ENCODE peak calls at places on chromosomes 7 and 10, in six cellular contexts. One of them, this sample, is unnamed.

GRCh38 chr10:117471344-117471874 is 71.1 kb upstream of the EMX2 start:
- DNase-seq in K562: no peak
- DNase-seq in SK-N-SH: no peak
- DNase-seq in H1: no peak
- DNase-seq in HepG2: no peak
- DNase-seq in GM12892: no peak
- DNase-seq in this sample: no peak

GRCh38 chr10:79284158-79284871 is 63.0 kb upstream of the PPIF start:
- DNase-seq in SK-N-SH: no peak
- DNase-seq in HepG2: no peak
- DNase-seq in K562: no peak
- DNase-seq in H1: no peak
- DNase-seq in GM12892: no peak
- DNase-seq in this sample: no peak

GRCh38 chr7:1065263-1066260 is 21.2 kb downstream of the GPR146 start:
- DNase-seq in K562: peak
- DNase-seq in HepG2: peak
- DNase-seq in H1: peak
- DNase-seq in SK-N-SH: peak
- DNase-seq in GM12892: peak
- DNase-seq in this sample: peak

GRCh38 chr10:4303045-4303444 is 518.0 kb upstream of the KLF6 start:
- DNase-seq in GM12892: no peak
- DNase-seq in K562: no peak
- DNase-seq in H1: no peak
- DNase-seq in HepG2: no peak
- DNase-seq in SK-N-SH: no peak
- DNase-seq in this sample: no peak

GRCh38 chr7:381211-382117 is 91.5 kb downstream of the FOXL3 start:
- DNase-seq in H1: no peak
- DNase-seq in K562: no peak
- DNase-seq in SK-N-SH: no peak
- DNase-seq in HepG2: no peak
- DNase-seq in GM12892: no peak
- DNase-seq in this sample: peak

GRCh38 chr10:88297103-88297502 is 286.0 kb downstream of the RNLS start:
- DNase-seq in HepG2: no peak
- DNase-seq in H1: no peak
- DNase-seq in SK-N-SH: no peak
- DNase-seq in GM12892: no peak
- DNase-seq in K562: no peak
- DNase-seq in this sample: no peak

GRCh38 chr10:128337860-128338378 is 211.7 kb upstream of the MKI67 start:
- DNase-seq in SK-N-SH: no peak
- DNase-seq in HepG2: no peak
- DNase-seq in K562: no peak
- DNase-seq in H1: no peak
- DNase-seq in GM12892: no peak
- DNase-seq in this sample: no peak

GRCh38 chr7:27351137-27351536 is 108.5 kb downstream of the EVX1 start:
- DNase-seq in GM12892: no peak
- DNase-seq in K562: no peak
- DNase-seq in HepG2: no peak
- DNase-seq in H1: no peak
- DNase-seq in SK-N-SH: no peak
- DNase-seq in this sample: no peak

GRCh38 chr7:10860516-10860915 is 113.2 kb upstream of the PHF14 start:
- DNase-seq in GM12892: no peak
- DNase-seq in K562: no peak
- DNase-seq in SK-N-SH: no peak
- DNase-seq in HepG2: no peak
- DNase-seq in H1: no peak
- DNase-seq in this sample: no peak

GRCh38 chr7:138705122-138705521 is 4.0 kb upstream of the SVOPL start:
- DNase-seq in HepG2: no peak
- DNase-seq in H1: no peak
- DNase-seq in SK-N-SH: no peak
- DNase-seq in K562: no peak
- DNase-seq in GM12892: no peak
- DNase-seq in this sample: no peak

GRCh38 chr7:158121441-158122045 is 466.1 kb downstream of the PTPRN2 start:
- DNase-seq in SK-N-SH: no peak
- DNase-seq in HepG2: no peak
- DNase-seq in GM12892: no peak
- DNase-seq in H1: no peak
- DNase-seq in K562: no peak
- DNase-seq in this sample: no peak

GRCh38 chr10:87511526-87511925 is 6.8 kb downstream of the MINPP1 start:
- DNase-seq in H1: no peak
- DNase-seq in K562: no peak
- DNase-seq in SK-N-SH: no peak
- DNase-seq in HepG2: no peak
- DNase-seq in GM12892: no peak
- DNase-seq in this sample: no peak

GRCh38 chr7:66542528-66543373 is 85.9 kb upstream of the KCTD7 start:
- DNase-seq in K562: no peak
- DNase-seq in H1: no peak
- DNase-seq in GM12892: no peak
- DNase-seq in HepG2: no peak
- DNase-seq in SK-N-SH: peak
- DNase-seq in this sample: no peak

GRCh38 chr7:26429168-26429567 is 137.5 kb downstream of the SNX10 start:
- DNase-seq in HepG2: no peak
- DNase-seq in SK-N-SH: no peak
- DNase-seq in H1: no peak
- DNase-seq in GM12892: no peak
- DNase-seq in K562: no peak
- DNase-seq in this sample: no peak

GRCh38 chr10:116952729-116953128 is 52.3 kb downstream of the SHTN1 start:
- DNase-seq in K562: no peak
- DNase-seq in HepG2: no peak
- DNase-seq in SK-N-SH: no peak
- DNase-seq in H1: no peak
- DNase-seq in GM12892: no peak
- DNase-seq in this sample: no peak

GRCh38 chr7:66617295-66617694 is 11.4 kb upstream of the KCTD7 start:
- DNase-seq in K562: no peak
- DNase-seq in SK-N-SH: no peak
- DNase-seq in HepG2: no peak
- DNase-seq in GM12892: no peak
- DNase-seq in H1: no peak
- DNase-seq in this sample: no peak

GRCh38 chr7:140638311-140638791 is 2.3 kb downstream of the DENND2A start:
- DNase-seq in SK-N-SH: no peak
- DNase-seq in HepG2: no peak
- DNase-seq in GM12892: no peak
- DNase-seq in H1: peak
- DNase-seq in K562: no peak
- DNase-seq in this sample: no peak

GRCh38 chr7:140641532-140642191 is 1.0 kb upstream of the DENND2A start:
- DNase-seq in H1: no peak
- DNase-seq in K562: no peak
- DNase-seq in GM12892: no peak
- DNase-seq in HepG2: no peak
- DNase-seq in SK-N-SH: no peak
- DNase-seq in this sample: no peak

GRCh38 chr7:140640060-140640611 is 477 bp downstream of the DENND2A start:
- DNase-seq in K562: no peak
- DNase-seq in SK-N-SH: peak
- DNase-seq in HepG2: no peak
- DNase-seq in H1: peak
- DNase-seq in GM12892: peak
- DNase-seq in this sample: peak

GRCh38 chr7:140640727-140641531 is at the start of gene DENND2A:
- DNase-seq in GM12892: peak
- DNase-seq in K562: peak
- DNase-seq in SK-N-SH: peak
- DNase-seq in HepG2: no peak
- DNase-seq in H1: peak
- DNase-seq in this sample: peak

GRCh38 chr7:140639366-140640053 is 1.1 kb downstream of the DENND2A start:
- DNase-seq in HepG2: no peak
- DNase-seq in SK-N-SH: peak
- DNase-seq in K562: no peak
- DNase-seq in GM12892: no peak
- DNase-seq in H1: no peak
- DNase-seq in this sample: no peak
- TF ChIP-seq TAF1 in HepG2: no peak
- TF ChIP-seq TAF1 in SK-N-SH: no peak
- TF ChIP-seq TAF1 in K562: no peak
- TF ChIP-seq TAF1 in GM12892: no peak
- TF ChIP-seq TAF1 in H1: no peak
- TF ChIP-seq TAF1 in this sample: no peak

GRCh38 chr10:30091136-30091535 is 31.8 kb upstream of the JCAD start:
- DNase-seq in GM12892: no peak
- DNase-seq in K562: no peak
- DNase-seq in SK-N-SH: no peak
- DNase-seq in HepG2: no peak
- DNase-seq in H1: no peak
- DNase-seq in this sample: no peak

GRCh38 chr10:30093303-30093967 is 34.0 kb upstream of the JCAD start:
- DNase-seq in SK-N-SH: no peak
- DNase-seq in H1: no peak
- DNase-seq in HepG2: peak
- DNase-seq in K562: no peak
- DNase-seq in GM12892: no peak
- DNase-seq in this sample: no peak

GRCh38 chr10:30094601-30095000 is 35.2 kb upstream of the JCAD start:
- DNase-seq in H1: no peak
- DNase-seq in SK-N-SH: no peak
- DNase-seq in GM12892: no peak
- DNase-seq in HepG2: no peak
- DNase-seq in K562: no peak
- DNase-seq in this sample: no peak

GRCh38 chr10:30095811-30096422 is 36.5 kb upstream of the JCAD start:
- DNase-seq in H1: no peak
- DNase-seq in GM12892: no peak
- DNase-seq in HepG2: peak
- DNase-seq in K562: no peak
- DNase-seq in SK-N-SH: no peak
- DNase-seq in this sample: no peak

DNA sequence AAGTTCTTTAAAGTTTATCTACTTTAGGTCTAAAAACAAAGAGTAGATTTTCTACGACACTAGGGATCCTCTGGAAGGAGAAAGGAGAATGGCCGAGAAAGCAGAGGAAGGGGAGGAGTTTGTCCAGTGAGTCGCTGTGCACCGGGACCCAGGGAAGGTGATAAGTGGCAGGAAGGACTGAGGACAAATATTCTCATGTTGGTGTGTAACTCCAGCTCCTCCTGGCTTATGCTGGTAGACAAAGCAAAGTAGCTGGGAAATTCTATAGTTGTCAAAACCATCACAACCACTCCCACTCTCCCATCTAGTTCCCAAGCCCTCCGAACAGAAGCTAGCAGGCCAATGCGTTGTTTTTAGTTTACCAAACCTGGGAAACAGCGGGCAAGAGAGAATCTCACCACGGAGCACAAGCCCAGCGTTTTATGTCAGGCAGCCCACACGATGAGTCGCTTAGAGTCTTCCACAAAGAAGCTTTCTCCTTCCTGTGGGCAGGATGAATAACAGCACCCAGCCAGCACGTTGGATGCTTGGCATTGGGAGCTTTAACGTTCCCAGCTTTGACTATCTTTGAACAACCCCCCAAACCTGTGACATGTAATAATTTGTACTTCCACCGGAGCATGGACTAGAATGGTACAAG is 32.9 kb upstream of the JCAD start:
- DNase-seq in HepG2: no peak
- DNase-seq in SK-N-SH: no peak
- DNase-seq in GM12892: no peak
- DNase-seq in K562: no peak
- DNase-seq in H1: no peak
- DNase-seq in this sample: no peak
- TF ChIP-seq TAF1 in HepG2: no peak
- TF ChIP-seq TAF1 in SK-N-SH: no peak
- TF ChIP-seq TAF1 in GM12892: no peak
- TF ChIP-seq TAF1 in K562: no peak
- TF ChIP-seq TAF1 in H1: no peak
- TF ChIP-seq TAF1 in this sample: no peak

DNA sequence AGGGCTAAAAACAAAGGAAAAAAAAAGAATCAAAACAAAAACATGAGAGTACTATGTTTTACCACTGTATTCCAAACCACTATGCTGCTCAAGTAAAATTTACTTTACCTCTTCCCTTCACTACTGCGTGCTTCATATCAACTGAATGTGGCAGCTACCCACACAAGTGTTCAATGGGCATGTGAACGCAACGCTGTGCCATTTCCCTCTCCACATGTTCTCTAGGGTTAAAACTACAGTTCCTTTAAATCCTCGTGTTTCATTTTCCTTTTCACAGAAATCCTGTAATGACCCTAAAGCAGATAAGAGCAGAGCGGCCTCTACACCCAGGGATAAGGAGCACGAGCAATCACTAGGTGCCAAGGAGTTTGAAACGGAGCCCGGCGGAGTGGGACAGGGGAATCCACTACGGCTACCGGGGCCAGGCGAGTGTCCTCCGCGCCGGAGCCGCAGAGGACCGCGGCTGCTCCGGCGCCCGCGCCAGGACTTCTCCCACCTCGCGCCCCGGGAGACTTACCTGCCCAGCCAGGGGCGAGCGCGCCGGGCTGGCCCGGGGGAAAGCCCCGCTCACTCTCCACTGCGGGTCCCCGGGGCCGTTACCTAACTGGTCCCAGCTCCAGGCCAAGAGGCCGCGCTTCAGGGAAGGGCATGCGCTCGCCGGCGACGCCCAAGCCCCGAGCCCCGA is 810 bp downstream of the NAMPT start:
- DNase-seq in HepG2: peak
- DNase-seq in H1: no peak
- DNase-seq in SK-N-SH: no peak
- DNase-seq in GM12892: no peak
- DNase-seq in K562: peak
- DNase-seq in this sample: no peak
- TF ChIP-seq TAF1 in HepG2: no peak
- TF ChIP-seq TAF1 in H1: no peak
- TF ChIP-seq TAF1 in SK-N-SH: peak
- TF ChIP-seq TAF1 in GM12892: no peak
- TF ChIP-seq TAF1 in K562: no peak
- TF ChIP-seq TAF1 in this sample: peak

GRCh38 chr10:75358121-75358520 is 43.4 kb downstream of the ZNF503 start:
- DNase-seq in K562: no peak
- DNase-seq in SK-N-SH: no peak
- DNase-seq in HepG2: no peak
- DNase-seq in GM12892: no peak
- DNase-seq in H1: no peak
- DNase-seq in this sample: no peak

GRCh38 chr10:75353183-75353582 is 48.4 kb downstream of the ZNF503 start:
- DNase-seq in SK-N-SH: no peak
- DNase-seq in HepG2: no peak
- DNase-seq in H1: no peak
- DNase-seq in GM12892: no peak
- DNase-seq in K562: no peak
- DNase-seq in this sample: no peak

GRCh38 chr10:75356484-75356883 is 45.1 kb downstream of the ZNF503 start:
- DNase-seq in GM12892: no peak
- DNase-seq in H1: no peak
- DNase-seq in K562: no peak
- DNase-seq in SK-N-SH: no peak
- DNase-seq in HepG2: no peak
- DNase-seq in this sample: no peak

GRCh38 chr10:75357500-75357899 is 44.1 kb downstream of the ZNF503 start:
- DNase-seq in H1: no peak
- DNase-seq in HepG2: no peak
- DNase-seq in SK-N-SH: no peak
- DNase-seq in GM12892: no peak
- DNase-seq in K562: no peak
- DNase-seq in this sample: no peak

GRCh38 chr10:75355706-75356105 is 45.9 kb downstream of the ZNF503 start:
- DNase-seq in H1: no peak
- DNase-seq in K562: no peak
- DNase-seq in HepG2: no peak
- DNase-seq in GM12892: no peak
- DNase-seq in SK-N-SH: no peak
- DNase-seq in this sample: no peak
- TF ChIP-seq TAF1 in H1: no peak
- TF ChIP-seq TAF1 in K562: no peak
- TF ChIP-seq TAF1 in HepG2: no peak
- TF ChIP-seq TAF1 in GM12892: no peak
- TF ChIP-seq TAF1 in SK-N-SH: no peak
- TF ChIP-seq TAF1 in this sample: no peak

This sample was measured in GM12891.